ENCODE peak calls at places on chromosome 16, in nine cellular contexts. S is OCI-LY7; B is colonic mucosa; D is kidney; O is mesendoderm; H is heart right ventricle; I is PC-3; V is CD4-positive, alpha-beta memory T cell; A is endothelial cell of umbilical vein. X is an unnamed sample.

GRCh38 chr16:75086281-75086680 is 30.3 kb downstream of the LDHD start:
- DNase-seq in S (no peak), B (no peak), D (no peak), O (no peak), H (no peak), I (no peak), V (no peak), A (peak; percentile 33), X (no peak)

GRCh38 chr16:17803625-17804410 is 333.1 kb upstream of the XYLT1 start:
- DNase-seq in S (no peak), B (no peak), D (no peak), O (no peak), H (no peak), I (no peak), V (no peak), A (no peak), X (peak; percentile 48)

GRCh38 chr16:83561876-83562275 is 245.9 kb upstream of the HSBP1 start:
- DNase-seq in S (no peak), B (no peak), D (no peak), O (peak; percentile 35), H (no peak), I (peak; percentile 10), V (no peak), A (peak; percentile 6), X (no peak)

GRCh38 chr16:19874026-19874425 is 10.6 kb downstream of the GPRC5B start:
- DNase-seq in S (no peak), B (no peak), D (no peak), O (no peak), H (no peak), I (no peak), V (no peak), A (no peak), X (no peak)

GRCh38 chr16:65782537-65783290 is 583.8 kb upstream of the CDH5 start:
- DNase-seq in S (no peak), B (no peak), D (no peak), O (peak; percentile 36), H (no peak), I (peak; percentile 48), V (no peak), A (peak; percentile 42), X (peak; percentile 93)

GRCh38 chr16:10569629-10570028 is 10.8 kb downstream of the EMP2 start:
- DNase-seq in S (no peak), B (no peak), D (no peak), O (no peak), H (no peak), I (no peak), V (no peak), A (no peak), X (no peak)

GRCh38 chr16:85675528-85675927 is 13.2 kb downstream of the GINS2 start:
- DNase-seq in S (peak; percentile 43), B (no peak), D (no peak), O (no peak), H (no peak), I (no peak), V (no peak), A (peak; percentile 41), X (peak; percentile 60)

GRCh38 chr16:12339686-12340085 is 363.2 kb downstream of the SNX29 start:
- DNase-seq in S (no peak), B (no peak), D (no peak), O (no peak), H (no peak), I (no peak), V (no peak), A (no peak), X (peak; percentile 84)

GRCh38 chr16:23899869-23900268 is 64.1 kb downstream of the PRKCB start:
- DNase-seq in S (no peak), B (no peak), D (no peak), O (no peak), H (no peak), I (no peak), V (no peak), A (no peak), X (no peak)

GRCh38 chr16:23900480-23901177 is 64.8 kb downstream of the PRKCB start:
- DNase-seq in S (no peak), B (no peak), D (no peak), O (no peak), H (no peak), I (no peak), V (no peak), A (no peak), X (no peak)

GRCh38 chr16:23903001-23903414 is 67.2 kb downstream of the PRKCB start:
- DNase-seq in S (no peak), B (no peak), D (no peak), O (peak; percentile 19), H (no peak), I (peak; percentile 3), V (no peak), A (no peak), X (no peak)

GRCh38 chr16:23902223-23903000 is 66.6 kb downstream of the PRKCB start:
- DNase-seq in S (no peak), B (no peak), D (no peak), O (no peak), H (no peak), I (no peak), V (no peak), A (no peak), X (no peak)

DNA sequence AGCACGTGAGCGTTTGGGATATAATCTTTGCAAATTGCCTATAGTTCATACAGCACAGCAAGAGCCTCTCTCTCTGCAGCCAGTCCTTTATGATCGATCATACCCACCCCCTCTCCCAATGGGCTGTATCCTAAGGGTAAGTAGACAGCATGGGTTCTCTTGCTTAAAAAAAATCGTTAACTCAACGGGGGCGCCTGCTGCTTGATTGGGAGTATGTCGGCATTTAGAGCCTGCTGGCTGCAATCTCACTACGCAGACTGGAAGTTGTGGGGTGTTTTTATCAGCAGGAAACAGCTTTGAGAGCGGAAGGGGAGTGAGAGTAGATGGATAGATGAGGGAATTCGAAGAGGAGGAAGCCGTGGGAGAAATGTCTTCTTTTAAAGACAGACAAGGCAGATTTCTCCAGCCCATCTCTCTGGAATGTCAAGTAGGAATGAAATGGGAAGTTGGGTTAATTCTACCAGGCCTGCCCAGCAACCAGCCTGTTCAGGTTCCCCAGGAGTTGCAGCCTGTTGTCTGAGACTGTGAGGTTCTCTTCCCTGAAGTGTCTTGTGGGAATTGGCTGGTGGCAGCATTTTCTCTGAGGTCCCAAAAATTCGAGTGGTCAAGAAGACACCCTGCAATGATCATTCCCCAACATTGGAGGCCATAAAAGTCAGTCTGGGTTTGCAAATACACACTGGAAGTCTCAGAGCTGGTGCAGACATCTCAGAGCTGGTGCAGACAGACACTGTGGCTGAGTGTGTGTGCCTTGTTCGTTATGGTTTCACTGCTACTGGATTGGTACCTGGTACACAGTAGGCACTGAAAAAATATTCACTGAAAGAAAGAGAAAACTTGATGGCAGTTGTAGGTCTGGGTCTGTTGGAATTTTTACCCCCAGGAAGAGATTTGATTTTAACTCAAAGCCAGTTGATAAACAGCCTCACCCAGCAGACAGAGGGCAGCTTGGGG is 65.7 kb downstream of the PRKCB start:
- DNase-seq in S (no peak), B (no peak), D (no peak), O (peak; percentile 53), H (no peak), I (no peak), V (no peak), A (peak; percentile 80), X (no peak)
- H3K4me1 ChIP-seq in S (peaks cover 7% of the 10 kb centered on the region), B (no peaks in the 10 kb centered on the region), D (no peaks in the 10 kb centered on the region), O (peaks cover 4% of the 10 kb centered on the region), H (peaks cover 23% of the 10 kb centered on the region), I (no peaks in the 10 kb centered on the region), V (peaks cover 53% of the 10 kb centered on the region), A (no peaks in the 10 kb centered on the region), X (no peaks in the 10 kb centered on the region)

GRCh38 chr16:73023320-73023719 is 24.6 kb downstream of the ZFHX3 start:
- DNase-seq in S (no peak), B (no peak), D (no peak), O (no peak), H (no peak), I (no peak), V (no peak), A (no peak), X (no peak)

GRCh38 chr16:73024571-73025105 is 23.3 kb downstream of the ZFHX3 start:
- DNase-seq in S (no peak), B (no peak), D (no peak), O (no peak), H (no peak), I (no peak), V (no peak), A (no peak), X (no peak)

GRCh38 chr16:73023752-73024570 is 24.0 kb downstream of the ZFHX3 start:
- DNase-seq in S (no peak), B (no peak), D (no peak), O (no peak), H (no peak), I (no peak), V (no peak), A (no peak), X (no peak)

GRCh38 chr16:73025506-73026131 is 22.3 kb downstream of the ZFHX3 start:
- DNase-seq in S (no peak), B (no peak), D (no peak), O (no peak), H (no peak), I (no peak), V (no peak), A (peak; percentile 73), X (peak; percentile 66)

DNA sequence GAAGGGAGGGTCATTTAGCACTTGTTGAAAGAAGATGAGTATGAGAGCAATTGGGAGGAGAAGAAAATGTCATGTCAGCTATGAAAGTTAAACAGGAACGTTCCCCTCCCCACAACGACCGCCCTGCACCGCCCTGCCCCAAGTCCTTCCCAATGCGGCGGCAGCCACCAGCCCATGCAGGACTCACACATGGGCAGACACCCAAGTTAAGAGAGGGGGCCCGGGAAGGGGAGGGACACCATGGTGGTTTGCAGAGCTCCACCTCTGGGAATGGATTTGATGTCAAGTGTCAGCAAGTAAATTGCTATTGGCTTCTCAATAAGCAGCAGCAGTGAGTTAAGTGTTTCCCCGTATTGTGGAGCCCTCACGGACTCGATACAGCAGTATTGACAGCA is 22.8 kb downstream of the ZFHX3 start:
- DNase-seq in S (no peak), B (no peak), D (no peak), O (no peak), H (no peak), I (no peak), V (no peak), A (no peak), X (no peak)
- H3K4me1 ChIP-seq in S (no peaks in the 10 kb centered on the region), B (no peaks in the 10 kb centered on the region), D (peaks cover 17% of the 10 kb centered on the region), O (no peaks in the 10 kb centered on the region), H (peaks cover 27% of the 10 kb centered on the region), I (peaks cover 11% of the 10 kb centered on the region), V (no peaks in the 10 kb centered on the region), A (peaks cover 13% of the 10 kb centered on the region), X (peaks cover 17% of the 10 kb centered on the region)

DNA sequence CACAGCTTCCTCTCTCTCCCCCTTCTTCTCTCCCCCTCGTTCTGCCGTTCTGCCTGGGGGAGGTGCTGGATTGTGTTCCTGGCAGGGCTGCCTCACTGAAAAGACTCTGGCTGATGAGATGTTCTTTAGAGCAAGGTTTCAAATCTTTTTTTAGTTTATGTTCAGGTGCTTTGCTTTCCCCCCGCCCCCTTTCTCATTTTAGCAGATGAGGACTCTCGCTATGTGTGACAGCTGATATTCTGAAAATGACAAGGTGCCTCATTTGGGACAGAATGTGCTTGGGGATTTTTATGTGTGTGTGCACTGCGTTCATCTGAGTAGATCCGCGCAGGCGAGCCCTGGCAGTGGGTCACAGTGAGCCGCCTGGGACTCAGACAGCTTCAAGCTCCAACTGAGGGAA is 205.9 kb downstream of the HS3ST4 start:
- DNase-seq in S (no peak), B (no peak), D (no peak), O (no peak), H (no peak), I (no peak), V (no peak), A (no peak), X (no peak)
- H3K4me1 ChIP-seq in S (no peaks in the 10 kb centered on the region), B (no peaks in the 10 kb centered on the region), D (no peaks in the 10 kb centered on the region), O (no peaks in the 10 kb centered on the region), H (no peaks in the 10 kb centered on the region), I (no peaks in the 10 kb centered on the region), V (no peaks in the 10 kb centered on the region), A (no peaks in the 10 kb centered on the region), X (no peaks in the 10 kb centered on the region)

GRCh38 chr16:15593235-15593634 is 49.7 kb downstream of the MARF1 start:
- DNase-seq in S (no peak), B (no peak), D (no peak), O (no peak), H (no peak), I (no peak), V (no peak), A (no peak), X (no peak)
- H3K4me1 ChIP-seq in S (peaks cover 25% of the 10 kb centered on the region), B (no peaks in the 10 kb centered on the region), D (no peaks in the 10 kb centered on the region), O (no peaks in the 10 kb centered on the region), H (peaks cover 58% of the 10 kb centered on the region), I (peaks cover 11% of the 10 kb centered on the region), V (peaks cover 37% of the 10 kb centered on the region), A (peaks cover 17% of the 10 kb centered on the region), X (peaks cover 13% of the 10 kb centered on the region)